ENCODE peak calls at places on chromosomes 13 and 19, in seven cellular contexts. One of them, this sample, is unnamed.

GRCh38 chr19:41521860-41522555 is 54.0 kb upstream of the CEACAM21 start:
- DNase-seq in transverse colon: no peak
- DNase-seq in left ventricle myocardium inferior: no peak
- DNase-seq in effector memory CD4-positive, alpha-beta T cell: peak; percentile 28
- DNase-seq in IMR-90: no peak
- DNase-seq in body of pancreas: no peak
- DNase-seq in neuronal stem cell: peak; percentile 21
- DNase-seq in this sample: no peak

GRCh38 chr19:1487576-1488281 is 2.4 kb downstream of the PCSK4 start:
- DNase-seq in transverse colon: no peak
- DNase-seq in left ventricle myocardium inferior: no peak
- DNase-seq in effector memory CD4-positive, alpha-beta T cell: no peak
- DNase-seq in IMR-90: no peak
- DNase-seq in body of pancreas: peak; percentile 10
- DNase-seq in neuronal stem cell: no peak
- DNase-seq in this sample: no peak

GRCh38 chr19:1177322-1178114 is 3.5 kb upstream of the SBNO2 start:
- DNase-seq in transverse colon: no peak
- DNase-seq in left ventricle myocardium inferior: no peak
- DNase-seq in effector memory CD4-positive, alpha-beta T cell: no peak
- DNase-seq in IMR-90: peak; percentile 97
- DNase-seq in body of pancreas: no peak
- DNase-seq in neuronal stem cell: no peak
- DNase-seq in this sample: no peak

GRCh38 chr19:10888421-10888866 is 17.1 kb downstream of the CARM1 start:
- DNase-seq in transverse colon: no peak
- DNase-seq in left ventricle myocardium inferior: no peak
- DNase-seq in effector memory CD4-positive, alpha-beta T cell: no peak
- DNase-seq in IMR-90: no peak
- DNase-seq in body of pancreas: no peak
- DNase-seq in neuronal stem cell: no peak
- DNase-seq in this sample: no peak

GRCh38 chr13:111789420-111789819 is 277.5 kb upstream of the SOX1 start:
- DNase-seq in transverse colon: no peak
- DNase-seq in left ventricle myocardium inferior: no peak
- DNase-seq in effector memory CD4-positive, alpha-beta T cell: no peak
- DNase-seq in IMR-90: no peak
- DNase-seq in body of pancreas: no peak
- DNase-seq in neuronal stem cell: no peak
- DNase-seq in this sample: no peak

GRCh38 chr13:34750078-34750703 is 191.9 kb upstream of the NBEA start:
- DNase-seq in transverse colon: peak; percentile 13
- DNase-seq in left ventricle myocardium inferior: peak; percentile 23
- DNase-seq in effector memory CD4-positive, alpha-beta T cell: no peak
- DNase-seq in IMR-90: no peak
- DNase-seq in body of pancreas: peak; percentile 36
- DNase-seq in neuronal stem cell: peak; percentile 20
- DNase-seq in this sample: peak; percentile 2

GRCh38 chr19:34549833-34550232 is 68.3 kb downstream of the WTIP start:
- DNase-seq in transverse colon: no peak
- DNase-seq in left ventricle myocardium inferior: no peak
- DNase-seq in effector memory CD4-positive, alpha-beta T cell: no peak
- DNase-seq in IMR-90: no peak
- DNase-seq in body of pancreas: no peak
- DNase-seq in neuronal stem cell: no peak
- DNase-seq in this sample: no peak

GRCh38 chr19:5050016-5050656 is 81.2 kb downstream of the KDM4B start:
- DNase-seq in transverse colon: no peak
- DNase-seq in left ventricle myocardium inferior: no peak
- DNase-seq in effector memory CD4-positive, alpha-beta T cell: no peak
- DNase-seq in IMR-90: no peak
- DNase-seq in body of pancreas: no peak
- DNase-seq in neuronal stem cell: no peak
- DNase-seq in this sample: no peak

GRCh38 chr19:33219261-33219812 is 6.3 kb downstream of the SLC7A10 start:
- DNase-seq in transverse colon: no peak
- DNase-seq in left ventricle myocardium inferior: no peak
- DNase-seq in effector memory CD4-positive, alpha-beta T cell: no peak
- DNase-seq in IMR-90: peak; percentile 39
- DNase-seq in body of pancreas: no peak
- DNase-seq in neuronal stem cell: no peak
- DNase-seq in this sample: no peak

GRCh38 chr13:59247166-59247565 is 916.6 kb downstream of the DIAPH3 start:
- DNase-seq in transverse colon: peak; percentile 38
- DNase-seq in left ventricle myocardium inferior: peak; percentile 50
- DNase-seq in effector memory CD4-positive, alpha-beta T cell: no peak
- DNase-seq in IMR-90: no peak
- DNase-seq in body of pancreas: peak; percentile 38
- DNase-seq in neuronal stem cell: no peak
- DNase-seq in this sample: peak; percentile 42

GRCh38 chr13:52085416-52085815 is 43.5 kb downstream of the NEK5 start:
- DNase-seq in transverse colon: no peak
- DNase-seq in left ventricle myocardium inferior: no peak
- DNase-seq in effector memory CD4-positive, alpha-beta T cell: no peak
- DNase-seq in IMR-90: peak; percentile 86
- DNase-seq in body of pancreas: no peak
- DNase-seq in neuronal stem cell: no peak
- DNase-seq in this sample: no peak

GRCh38 chr13:51004918-51005460 is 95.4 kb downstream of the RNASEH2B start:
- DNase-seq in transverse colon: no peak
- DNase-seq in left ventricle myocardium inferior: no peak
- DNase-seq in effector memory CD4-positive, alpha-beta T cell: no peak
- DNase-seq in IMR-90: no peak
- DNase-seq in body of pancreas: no peak
- DNase-seq in neuronal stem cell: no peak
- DNase-seq in this sample: no peak

GRCh38 chr19:3785938-3786824 is at the start of gene MATK:
- DNase-seq in transverse colon: no peak
- DNase-seq in left ventricle myocardium inferior: no peak
- DNase-seq in effector memory CD4-positive, alpha-beta T cell: no peak
- DNase-seq in IMR-90: no peak
- DNase-seq in body of pancreas: no peak
- DNase-seq in neuronal stem cell: no peak
- DNase-seq in this sample: no peak

GRCh38 chr13:38228322-38228721 is 121.3 kb upstream of the UFM1 start:
- DNase-seq in transverse colon: no peak
- DNase-seq in left ventricle myocardium inferior: no peak
- DNase-seq in effector memory CD4-positive, alpha-beta T cell: no peak
- DNase-seq in IMR-90: no peak
- DNase-seq in body of pancreas: no peak
- DNase-seq in neuronal stem cell: no peak
- DNase-seq in this sample: no peak

GRCh38 chr19:42479736-42480135 is 37.0 kb upstream of the CXCL17 start:
- DNase-seq in transverse colon: no peak
- DNase-seq in left ventricle myocardium inferior: no peak
- DNase-seq in effector memory CD4-positive, alpha-beta T cell: no peak
- DNase-seq in IMR-90: no peak
- DNase-seq in body of pancreas: no peak
- DNase-seq in neuronal stem cell: no peak
- DNase-seq in this sample: no peak

GRCh38 chr13:43014162-43014561 is 9.2 kb upstream of the DNAJC15 start:
- DNase-seq in transverse colon: no peak
- DNase-seq in left ventricle myocardium inferior: no peak
- DNase-seq in effector memory CD4-positive, alpha-beta T cell: no peak
- DNase-seq in IMR-90: no peak
- DNase-seq in body of pancreas: no peak
- DNase-seq in neuronal stem cell: no peak
- DNase-seq in this sample: no peak

GRCh38 chr13:109275848-109276247 is 510.5 kb downstream of the IRS2 start:
- DNase-seq in transverse colon: peak; percentile 40
- DNase-seq in left ventricle myocardium inferior: no peak
- DNase-seq in effector memory CD4-positive, alpha-beta T cell: no peak
- DNase-seq in IMR-90: no peak
- DNase-seq in body of pancreas: no peak
- DNase-seq in neuronal stem cell: no peak
- DNase-seq in this sample: peak; percentile 14

GRCh38 chr13:74039154-74039553 is 95.0 kb downstream of the KLF12 start:
- DNase-seq in transverse colon: no peak
- DNase-seq in left ventricle myocardium inferior: no peak
- DNase-seq in effector memory CD4-positive, alpha-beta T cell: no peak
- DNase-seq in IMR-90: no peak
- DNase-seq in body of pancreas: no peak
- DNase-seq in neuronal stem cell: no peak
- DNase-seq in this sample: no peak

GRCh38 chr13:29476046-29476445 is 119.4 kb downstream of the SLC7A1 start:
- DNase-seq in transverse colon: no peak
- DNase-seq in left ventricle myocardium inferior: no peak
- DNase-seq in effector memory CD4-positive, alpha-beta T cell: no peak
- DNase-seq in IMR-90: no peak
- DNase-seq in body of pancreas: no peak
- DNase-seq in neuronal stem cell: no peak
- DNase-seq in this sample: no peak

GRCh38 chr13:29474991-29475390 is 120.5 kb downstream of the SLC7A1 start:
- DNase-seq in transverse colon: no peak
- DNase-seq in left ventricle myocardium inferior: no peak
- DNase-seq in effector memory CD4-positive, alpha-beta T cell: no peak
- DNase-seq in IMR-90: peak; percentile 91
- DNase-seq in body of pancreas: no peak
- DNase-seq in neuronal stem cell: no peak
- DNase-seq in this sample: no peak

GRCh38 chr13:29471551-29471950 is 123.9 kb downstream of the SLC7A1 start:
- DNase-seq in transverse colon: no peak
- DNase-seq in left ventricle myocardium inferior: no peak
- DNase-seq in effector memory CD4-positive, alpha-beta T cell: no peak
- DNase-seq in IMR-90: no peak
- DNase-seq in body of pancreas: no peak
- DNase-seq in neuronal stem cell: no peak
- DNase-seq in this sample: no peak

GRCh38 chr13:29472317-29472961 is 123.0 kb downstream of the SLC7A1 start:
- DNase-seq in transverse colon: peak; percentile 51
- DNase-seq in left ventricle myocardium inferior: no peak
- DNase-seq in effector memory CD4-positive, alpha-beta T cell: no peak
- DNase-seq in IMR-90: peak; percentile 58
- DNase-seq in body of pancreas: peak; percentile 56
- DNase-seq in neuronal stem cell: no peak
- DNase-seq in this sample: peak; percentile 51
- H3K4me3 ChIP-seq in transverse colon: no peak overlapping the region
- H3K4me3 ChIP-seq in left ventricle myocardium inferior: no peak overlapping the region
- H3K4me3 ChIP-seq in effector memory CD4-positive, alpha-beta T cell: no peak overlapping the region
- H3K4me3 ChIP-seq in IMR-90: no peak overlapping the region
- H3K4me3 ChIP-seq in body of pancreas: no peak overlapping the region
- H3K4me3 ChIP-seq in neuronal stem cell: no peak overlapping the region
- H3K4me3 ChIP-seq in this sample: no peak overlapping the region

DNA sequence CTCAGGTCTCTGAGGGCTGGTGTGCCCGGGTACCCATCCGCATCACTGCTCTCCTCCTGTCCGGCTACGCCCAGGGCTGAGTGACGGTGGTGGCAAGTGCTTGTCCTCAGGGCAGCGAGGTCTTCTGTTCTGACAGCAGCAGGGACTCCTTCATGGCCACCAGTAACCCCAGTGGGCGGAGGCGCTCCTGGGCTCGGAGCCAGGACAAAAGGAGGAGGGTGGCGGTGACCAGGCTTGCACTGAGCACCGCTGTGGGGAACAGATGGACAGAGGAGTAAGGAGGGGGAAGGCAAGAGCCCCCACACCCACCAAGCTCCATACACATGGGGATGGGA is 5.8 kb downstream of the CD320 start:
- DNase-seq in transverse colon: no peak
- DNase-seq in left ventricle myocardium inferior: peak; percentile 79
- DNase-seq in effector memory CD4-positive, alpha-beta T cell: no peak
- DNase-seq in IMR-90: no peak
- DNase-seq in body of pancreas: peak; percentile 18
- DNase-seq in neuronal stem cell: no peak
- DNase-seq in this sample: no peak
- H3K9me3 ChIP-seq in transverse colon: no peaks in the 10 kb centered on the region
- H3K9me3 ChIP-seq in left ventricle myocardium inferior: no peaks in the 10 kb centered on the region
- H3K9me3 ChIP-seq in effector memory CD4-positive, alpha-beta T cell: no peaks in the 10 kb centered on the region
- H3K9me3 ChIP-seq in IMR-90: no peaks in the 10 kb centered on the region
- H3K9me3 ChIP-seq in body of pancreas: no peaks in the 10 kb centered on the region
- H3K9me3 ChIP-seq in neuronal stem cell: no peaks in the 10 kb centered on the region
- H3K9me3 ChIP-seq in this sample: no peaks in the 10 kb centered on the region

GRCh38 chr13:21696865-21697448 is 26.1 kb downstream of the FGF9 start:
- DNase-seq in transverse colon: no peak
- DNase-seq in left ventricle myocardium inferior: no peak
- DNase-seq in effector memory CD4-positive, alpha-beta T cell: no peak
- DNase-seq in IMR-90: no peak
- DNase-seq in body of pancreas: no peak
- DNase-seq in neuronal stem cell: no peak
- DNase-seq in this sample: peak; percentile 24

GRCh38 chr13:21695536-21695935 is 24.7 kb downstream of the FGF9 start:
- DNase-seq in transverse colon: no peak
- DNase-seq in left ventricle myocardium inferior: no peak
- DNase-seq in effector memory CD4-positive, alpha-beta T cell: no peak
- DNase-seq in IMR-90: no peak
- DNase-seq in body of pancreas: no peak
- DNase-seq in neuronal stem cell: no peak
- DNase-seq in this sample: peak; percentile 54

GRCh38 chr13:21703846-21704245 is 33.0 kb downstream of the FGF9 start:
- DNase-seq in transverse colon: no peak
- DNase-seq in left ventricle myocardium inferior: no peak
- DNase-seq in effector memory CD4-positive, alpha-beta T cell: no peak
- DNase-seq in IMR-90: no peak
- DNase-seq in body of pancreas: no peak
- DNase-seq in neuronal stem cell: no peak
- DNase-seq in this sample: no peak

GRCh38 chr13:21694831-21695230 is 24.0 kb downstream of the FGF9 start:
- DNase-seq in transverse colon: no peak
- DNase-seq in left ventricle myocardium inferior: peak; percentile 52
- DNase-seq in effector memory CD4-positive, alpha-beta T cell: no peak
- DNase-seq in IMR-90: no peak
- DNase-seq in body of pancreas: no peak
- DNase-seq in neuronal stem cell: no peak
- DNase-seq in this sample: no peak

DNA sequence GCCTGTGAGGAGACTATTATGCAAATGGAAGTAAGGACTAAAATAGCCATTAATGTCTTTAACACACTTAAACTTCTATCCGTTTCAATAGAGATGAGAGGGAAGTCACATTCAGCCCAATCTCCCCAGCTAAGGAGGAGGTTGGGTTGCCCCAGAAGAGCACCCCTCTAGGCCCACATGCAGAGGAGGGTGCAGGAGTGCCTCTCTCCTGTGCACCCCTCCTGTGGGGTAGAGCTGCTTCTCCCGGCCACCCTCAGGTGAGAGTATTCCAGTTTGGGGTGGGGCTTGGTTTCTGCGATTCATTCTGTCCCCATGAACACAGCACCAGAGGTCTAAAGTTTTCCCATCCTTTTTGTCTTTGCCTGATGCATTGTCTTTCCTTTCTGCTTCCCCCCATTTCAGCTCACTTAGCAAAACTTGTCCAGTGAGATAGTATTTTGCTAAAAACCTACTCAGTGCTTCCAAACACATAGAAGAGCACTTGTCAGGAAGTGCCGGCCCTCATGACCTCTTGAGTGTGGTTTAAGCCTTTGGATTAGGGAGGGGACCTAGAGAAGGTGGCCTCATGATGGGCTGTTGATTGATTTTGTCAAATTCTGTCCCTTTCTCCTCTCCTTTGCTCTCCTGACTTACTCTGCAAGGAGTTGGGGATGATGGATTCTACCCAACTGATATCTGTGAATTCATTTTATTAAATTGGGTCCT is 28.3 kb downstream of the FGF9 start:
- DNase-seq in transverse colon: no peak
- DNase-seq in left ventricle myocardium inferior: no peak
- DNase-seq in effector memory CD4-positive, alpha-beta T cell: no peak
- DNase-seq in IMR-90: no peak
- DNase-seq in body of pancreas: no peak
- DNase-seq in neuronal stem cell: no peak
- DNase-seq in this sample: no peak
- H3K27ac ChIP-seq in transverse colon: no peak overlapping the region
- H3K27ac ChIP-seq in left ventricle myocardium inferior: no peak overlapping the region
- H3K27ac ChIP-seq in effector memory CD4-positive, alpha-beta T cell: no peak overlapping the region
- H3K27ac ChIP-seq in IMR-90: no peak overlapping the region
- H3K27ac ChIP-seq in body of pancreas: no peak overlapping the region
- H3K27ac ChIP-seq in neuronal stem cell: no peak overlapping the region
- H3K27ac ChIP-seq in this sample: no peak overlapping the region

GRCh38 chr13:77370888-77371287 is 44.0 kb upstream of the MYCBP2 start:
- DNase-seq in transverse colon: no peak
- DNase-seq in left ventricle myocardium inferior: no peak
- DNase-seq in effector memory CD4-positive, alpha-beta T cell: no peak
- DNase-seq in IMR-90: no peak
- DNase-seq in body of pancreas: no peak
- DNase-seq in neuronal stem cell: no peak
- DNase-seq in this sample: no peak
- H3K4me3 ChIP-seq in transverse colon: no peak overlapping the region
- H3K4me3 ChIP-seq in left ventricle myocardium inferior: no peak overlapping the region
- H3K4me3 ChIP-seq in effector memory CD4-positive, alpha-beta T cell: no peak overlapping the region
- H3K4me3 ChIP-seq in IMR-90: no peak overlapping the region
- H3K4me3 ChIP-seq in body of pancreas: no peak overlapping the region
- H3K4me3 ChIP-seq in neuronal stem cell: no peak overlapping the region
- H3K4me3 ChIP-seq in this sample: no peak overlapping the region